ENCODE peak calls at places on chromosomes 4 and X, in five cellular contexts. One of them, this sample, is unnamed.
A peak's percentile ranks its signal among the peaks of the same experiment; 100 is the strongest.

GRCh38 chr4:153115322-153116100 is 88.7 kb upstream of the TRIM2 start:
- DNase-seq in GM23338: no peak
- DNase-seq in OCI-LY7: peak; percentile 80
- DNase-seq in neural progenitor cell: no peak
- DNase-seq in HCT116: peak; percentile 46
- DNase-seq in this sample: peak; percentile 83

GRCh38 chr4:17234678-17235077 is 277.2 kb downstream of the QDPR start:
- DNase-seq in HCT116: no peak
- DNase-seq in OCI-LY7: no peak
- DNase-seq in neural progenitor cell: no peak
- DNase-seq in GM23338: no peak
- DNase-seq in this sample: no peak

GRCh38 chr4:140930556-140930955 is 174.4 kb upstream of the TBC1D9 start:
- DNase-seq in HCT116: no peak
- DNase-seq in OCI-LY7: no peak
- DNase-seq in GM23338: no peak
- DNase-seq in neural progenitor cell: no peak
- DNase-seq in this sample: no peak

GRCh38 chrX:139204903-139205667 is 325.5 kb upstream of the F9 start:
- DNase-seq in OCI-LY7: no peak
- DNase-seq in GM23338: peak; percentile 69
- DNase-seq in neural progenitor cell: peak; percentile 67
- DNase-seq in HCT116: no peak
- DNase-seq in this sample: peak; percentile 63

GRCh38 chr4:74410272-74410671 is 34.7 kb upstream of the AREG start:
- DNase-seq in OCI-LY7: no peak
- DNase-seq in HCT116: no peak
- DNase-seq in GM23338: peak; percentile 27
- DNase-seq in neural progenitor cell: no peak
- DNase-seq in this sample: peak; percentile 53

GRCh38 chr4:25535278-25535677 is 120.4 kb upstream of the SLC34A2 start:
- DNase-seq in neural progenitor cell: no peak
- DNase-seq in GM23338: no peak
- DNase-seq in OCI-LY7: no peak
- DNase-seq in HCT116: no peak
- DNase-seq in this sample: no peak

GRCh38 chrX:111490683-111491082 is 20.8 kb upstream of the SERTM2 start:
- DNase-seq in GM23338: no peak
- DNase-seq in neural progenitor cell: no peak
- DNase-seq in HCT116: no peak
- DNase-seq in OCI-LY7: no peak
- DNase-seq in this sample: no peak

GRCh38 chr4:30867427-30867826 is 147.3 kb downstream of the PCDH7 start:
- DNase-seq in neural progenitor cell: no peak
- DNase-seq in OCI-LY7: no peak
- DNase-seq in GM23338: no peak
- DNase-seq in HCT116: no peak
- DNase-seq in this sample: no peak

GRCh38 chr4:71501992-71502391 is 163.2 kb downstream of the SLC4A4 start:
- DNase-seq in HCT116: no peak
- DNase-seq in OCI-LY7: no peak
- DNase-seq in neural progenitor cell: no peak
- DNase-seq in GM23338: no peak
- DNase-seq in this sample: no peak

GRCh38 chr4:123976285-123976684 is 579.7 kb downstream of the SPRY1 start:
- DNase-seq in HCT116: no peak
- DNase-seq in neural progenitor cell: peak; percentile 65
- DNase-seq in OCI-LY7: peak; percentile 87
- DNase-seq in GM23338: peak; percentile 32
- DNase-seq in this sample: no peak

GRCh38 chrX:39855748-39856129 is 242.0 kb downstream of the BCOR start:
- DNase-seq in HCT116: peak; percentile 19
- DNase-seq in neural progenitor cell: no peak
- DNase-seq in GM23338: peak; percentile 65
- DNase-seq in OCI-LY7: peak; percentile 60
- DNase-seq in this sample: peak; percentile 62

GRCh38 chrX:31580227-31580626 is 508.4 kb upstream of the FTHL17 start:
- DNase-seq in OCI-LY7: no peak
- DNase-seq in HCT116: no peak
- DNase-seq in GM23338: peak; percentile 8
- DNase-seq in neural progenitor cell: no peak
- DNase-seq in this sample: peak; percentile 46

GRCh38 chr4:81164623-81165416 is 50.2 kb downstream of the PRKG2 start:
- DNase-seq in neural progenitor cell: no peak
- DNase-seq in GM23338: no peak
- DNase-seq in HCT116: peak; percentile 92
- DNase-seq in OCI-LY7: no peak
- DNase-seq in this sample: peak; percentile 88

GRCh38 chr4:80876810-80877209 is 153.7 kb upstream of the BMP3 start:
- DNase-seq in neural progenitor cell: no peak
- DNase-seq in OCI-LY7: peak; percentile 67
- DNase-seq in HCT116: no peak
- DNase-seq in GM23338: no peak
- DNase-seq in this sample: peak; percentile 27

GRCh38 chr4:87050596-87050995 is 115.8 kb downstream of the AFF1 start:
- DNase-seq in HCT116: no peak
- DNase-seq in GM23338: no peak
- DNase-seq in neural progenitor cell: no peak
- DNase-seq in OCI-LY7: no peak
- DNase-seq in this sample: no peak

GRCh38 chrX:123603516-123603915 is 129.3 kb downstream of the THOC2 start:
- DNase-seq in neural progenitor cell: no peak
- DNase-seq in OCI-LY7: no peak
- DNase-seq in GM23338: no peak
- DNase-seq in HCT116: no peak
- DNase-seq in this sample: no peak

GRCh38 chr4:100314057-100314456 is 123.8 kb upstream of the DDIT4L start:
- DNase-seq in OCI-LY7: no peak
- DNase-seq in HCT116: no peak
- DNase-seq in neural progenitor cell: peak; percentile 47
- DNase-seq in GM23338: peak; percentile 13
- DNase-seq in this sample: no peak

GRCh38 chrX:13721819-13722527 is 12.4 kb downstream of the TRAPPC2 start:
- DNase-seq in HCT116: no peak
- DNase-seq in neural progenitor cell: no peak
- DNase-seq in OCI-LY7: peak; percentile 66
- DNase-seq in GM23338: no peak
- DNase-seq in this sample: peak; percentile 47

GRCh38 chr4:45647823-45648222 is 476.0 kb downstream of the GABRG1 start:
- DNase-seq in neural progenitor cell: no peak
- DNase-seq in HCT116: no peak
- DNase-seq in GM23338: no peak
- DNase-seq in OCI-LY7: no peak
- DNase-seq in this sample: no peak

GRCh38 chr4:153223418-153223792 is 19.2 kb downstream of the TRIM2 start:
- DNase-seq in neural progenitor cell: no peak
- DNase-seq in OCI-LY7: no peak
- DNase-seq in GM23338: no peak
- DNase-seq in HCT116: no peak
- DNase-seq in this sample: peak; percentile 47

GRCh38 chrX:1093112-1093511 is 119.3 kb downstream of the CRLF2 start:
- DNase-seq in OCI-LY7: no peak
- DNase-seq in GM23338: no peak
- DNase-seq in neural progenitor cell: no peak
- DNase-seq in HCT116: no peak
- DNase-seq in this sample: no peak

GRCh38 chr4:185672151-185672550 is 136.8 kb upstream of the PDLIM3 start:
- DNase-seq in HCT116: no peak
- DNase-seq in GM23338: no peak
- DNase-seq in OCI-LY7: no peak
- DNase-seq in neural progenitor cell: no peak
- DNase-seq in this sample: no peak

GRCh38 chrX:153568612-153569011 is 30.3 kb downstream of the CCNQ start:
- DNase-seq in neural progenitor cell: no peak
- DNase-seq in HCT116: no peak
- DNase-seq in GM23338: peak; percentile 44
- DNase-seq in OCI-LY7: no peak
- DNase-seq in this sample: no peak

GRCh38 chr4:182975806-182976205 is 58.6 kb upstream of the DCTD start:
- DNase-seq in GM23338: no peak
- DNase-seq in HCT116: peak; percentile 50
- DNase-seq in neural progenitor cell: no peak
- DNase-seq in OCI-LY7: no peak
- DNase-seq in this sample: peak; percentile 92

GRCh38 chr4:5965225-5965624 is 53.0 kb downstream of the C4orf50 start:
- DNase-seq in neural progenitor cell: no peak
- DNase-seq in GM23338: no peak
- DNase-seq in OCI-LY7: no peak
- DNase-seq in HCT116: no peak
- DNase-seq in this sample: no peak

GRCh38 chr4:25993564-25994185 is 79.7 kb downstream of the SMIM20 start:
- DNase-seq in OCI-LY7: peak; percentile 65
- DNase-seq in GM23338: peak; percentile 97
- DNase-seq in neural progenitor cell: peak; percentile 75
- DNase-seq in HCT116: peak; percentile 56
- DNase-seq in this sample: peak; percentile 41

GRCh38 chr4:48194986-48195773 is 61.1 kb upstream of the TXK start:
- DNase-seq in neural progenitor cell: no peak
- DNase-seq in OCI-LY7: no peak
- DNase-seq in GM23338: no peak
- DNase-seq in HCT116: no peak
- DNase-seq in this sample: no peak

GRCh38 chr4:166174717-166175510 is 301.9 kb downstream of the TLL1 start:
- DNase-seq in GM23338: no peak
- DNase-seq in HCT116: no peak
- DNase-seq in neural progenitor cell: no peak
- DNase-seq in OCI-LY7: no peak
- DNase-seq in this sample: no peak

GRCh38 chrX:68112321-68112720 is 321.0 kb downstream of the OPHN1 start:
- DNase-seq in HCT116: no peak
- DNase-seq in neural progenitor cell: peak; percentile 4
- DNase-seq in GM23338: peak; percentile 50
- DNase-seq in OCI-LY7: no peak
- DNase-seq in this sample: no peak

GRCh38 chrX:145003443-145003842 is 243.9 kb upstream of the SPANXN1 start:
- DNase-seq in HCT116: no peak
- DNase-seq in OCI-LY7: no peak
- DNase-seq in neural progenitor cell: no peak
- DNase-seq in GM23338: no peak
- DNase-seq in this sample: no peak

DNA sequence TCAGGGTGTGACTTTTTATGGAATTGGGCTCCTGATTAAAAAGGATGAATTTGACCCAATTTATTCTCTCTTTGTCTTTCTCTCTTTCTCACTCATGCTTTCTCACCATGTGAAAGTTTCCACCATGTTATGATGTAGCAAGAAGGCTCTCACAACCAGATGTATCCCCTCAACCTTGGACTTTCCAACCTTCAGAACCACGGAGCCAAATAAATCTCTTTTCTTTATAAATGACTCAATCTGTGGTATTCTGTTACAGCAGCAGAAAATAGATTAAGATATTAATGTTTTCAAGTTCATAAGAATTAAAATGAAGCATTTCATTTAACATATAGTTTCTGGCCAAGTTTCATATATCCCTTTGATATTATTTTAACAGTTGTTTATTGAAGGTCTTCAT is 698.5 kb downstream of the TRAM1L1 start:
- DNase-seq in neural progenitor cell: no peak
- DNase-seq in HCT116: no peak
- DNase-seq in GM23338: no peak
- DNase-seq in OCI-LY7: no peak
- DNase-seq in this sample: no peak
- H2AFZ ChIP-seq in neural progenitor cell: no peak overlapping the region
- H2AFZ ChIP-seq in HCT116: peak overlapping the region; percentile 6
- H2AFZ ChIP-seq in GM23338: no peak overlapping the region
- H2AFZ ChIP-seq in OCI-LY7: no peak overlapping the region
- H2AFZ ChIP-seq in this sample: no peak overlapping the region

GRCh38 chr4:181688416-181688815 is 554.8 kb upstream of the TENM3 start:
- DNase-seq in GM23338: peak; percentile 20
- DNase-seq in HCT116: no peak
- DNase-seq in neural progenitor cell: no peak
- DNase-seq in OCI-LY7: no peak
- DNase-seq in this sample: peak; percentile 27

GRCh38 chr4:181687116-181687515 is 556.1 kb upstream of the TENM3 start:
- DNase-seq in neural progenitor cell: no peak
- DNase-seq in GM23338: no peak
- DNase-seq in OCI-LY7: no peak
- DNase-seq in HCT116: no peak
- DNase-seq in this sample: no peak

GRCh38 chr4:181684310-181684709 is 558.9 kb upstream of the TENM3 start:
- DNase-seq in GM23338: no peak
- DNase-seq in HCT116: no peak
- DNase-seq in OCI-LY7: no peak
- DNase-seq in neural progenitor cell: no peak
- DNase-seq in this sample: peak; percentile 40

GRCh38 chr4:181685461-181685860 is 557.7 kb upstream of the TENM3 start:
- DNase-seq in OCI-LY7: no peak
- DNase-seq in neural progenitor cell: no peak
- DNase-seq in HCT116: no peak
- DNase-seq in GM23338: no peak
- DNase-seq in this sample: peak; percentile 53

GRCh38 chr4:181685911-181686310 is 557.3 kb upstream of the TENM3 start:
- DNase-seq in GM23338: no peak
- DNase-seq in OCI-LY7: no peak
- DNase-seq in neural progenitor cell: no peak
- DNase-seq in HCT116: no peak
- DNase-seq in this sample: peak; percentile 70
- TF ChIP-seq EZH2phosphoT487 in GM23338: no peak
- TF ChIP-seq EZH2phosphoT487 in OCI-LY7: no peak
- TF ChIP-seq EZH2phosphoT487 in neural progenitor cell: no peak
- TF ChIP-seq EZH2phosphoT487 in HCT116: no peak
- TF ChIP-seq EZH2phosphoT487 in this sample: no peak

DNA sequence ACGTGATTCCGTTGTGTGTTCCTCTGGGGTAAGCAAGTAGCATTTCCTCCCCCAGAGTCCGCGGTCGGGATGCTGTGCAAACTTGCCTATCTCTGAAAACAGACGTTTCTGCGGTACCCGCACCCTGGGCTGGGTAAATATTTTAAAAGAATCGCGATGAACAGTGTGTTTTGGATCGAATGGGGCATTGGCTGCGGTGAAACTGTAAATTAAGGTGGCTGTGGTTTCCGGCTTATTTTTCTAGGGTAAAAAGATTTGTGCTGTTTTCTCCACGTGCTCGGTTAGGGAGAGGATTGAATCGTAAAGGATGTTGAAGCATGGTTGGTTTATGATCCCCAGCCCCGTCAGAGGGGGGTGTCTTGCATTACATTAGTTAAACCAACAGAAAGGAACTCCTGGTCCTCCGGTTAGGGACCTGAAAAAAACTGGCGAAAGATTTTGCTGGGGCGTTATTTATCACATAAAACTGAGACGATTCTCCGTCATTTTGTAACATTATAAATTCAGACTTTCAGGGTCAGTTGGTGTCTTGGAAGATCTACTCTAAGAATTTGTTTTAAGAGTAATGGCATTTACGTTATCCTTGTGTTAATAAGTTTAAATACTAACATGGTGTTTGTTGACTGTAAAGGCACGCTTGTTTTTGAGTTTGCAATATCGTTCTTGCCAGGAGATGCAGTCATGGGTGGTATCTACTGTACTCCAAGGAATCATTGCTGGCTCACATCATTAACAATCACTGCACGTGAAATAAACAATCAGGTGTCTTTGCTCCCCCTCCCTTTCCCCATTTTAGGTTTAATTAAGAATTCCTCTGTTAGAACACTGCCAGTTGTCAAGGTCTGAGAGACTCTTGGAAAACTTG is 1.4 kb downstream of the HHIP start:
- DNase-seq in GM23338: peak; percentile 82
- DNase-seq in neural progenitor cell: peak; percentile 36
- DNase-seq in HCT116: no peak
- DNase-seq in OCI-LY7: no peak
- DNase-seq in this sample: peak; percentile 19
- H2AFZ ChIP-seq in GM23338: no peak overlapping the region
- H2AFZ ChIP-seq in neural progenitor cell: no peak overlapping the region
- H2AFZ ChIP-seq in HCT116: no peak overlapping the region
- H2AFZ ChIP-seq in OCI-LY7: peak overlapping the region; percentile 32
- H2AFZ ChIP-seq in this sample: peak overlapping the region; percentile 88

GRCh38 chr4:139171878-139172691 is 4.9 kb downstream of the ELF2 start:
- DNase-seq in HCT116: no peak
- DNase-seq in GM23338: peak; percentile 43
- DNase-seq in OCI-LY7: no peak
- DNase-seq in neural progenitor cell: no peak
- DNase-seq in this sample: peak; percentile 77
- TF ChIP-seq EZH2phosphoT487 in HCT116: no peak
- TF ChIP-seq EZH2phosphoT487 in GM23338: no peak
- TF ChIP-seq EZH2phosphoT487 in OCI-LY7: no peak
- TF ChIP-seq EZH2phosphoT487 in neural progenitor cell: no peak
- TF ChIP-seq EZH2phosphoT487 in this sample: no peak

This sample was measured in GM23248.